ENCODE peak calls at places on chromosomes 11 and 22, in six cellular contexts. Q is body of pancreas, Y is uterus, H is stromal cell of bone marrow, N is fibroblast of gingiva, R is ELR. F is an unnamed sample.

GRCh38 chr22:36180038-36180880 is 19.7 kb upstream of the APOL3 start:
- DNase-seq in Q (peak), Y (peak), H (peak), N (peak), R (peak), F (peak)

GRCh38 chr11:6418199-6418957 is 516 bp downstream of the APBB1 start:
- DNase-seq in Q (peak), Y (peak), H (no peak), N (no peak), R (peak), F (no peak)

GRCh38 chr22:46137218-46137766 is 13.0 kb upstream of the PPARA start:
- DNase-seq in Q (no peak), Y (no peak), H (no peak), N (no peak), R (no peak), F (no peak)

GRCh38 chr11:57637626-57638004 is 12.1 kb downstream of the YPEL4 start:
- DNase-seq in Q (no peak), Y (peak), H (no peak), N (no peak), R (peak), F (no peak)

GRCh38 chr11:57544566-57544965 is 7.2 kb downstream of the SMTNL1 start:
- DNase-seq in Q (no peak), Y (no peak), H (no peak), N (no peak), R (no peak), F (no peak)

GRCh38 chr22:39598017-39598965 is 27.7 kb downstream of the CACNA1I start:
- DNase-seq in Q (peak), Y (no peak), H (no peak), N (no peak), R (no peak), F (peak)

GRCh38 chr11:125286486-125286885 is 121.9 kb downstream of the PKNOX2 start:
- DNase-seq in Q (peak), Y (no peak), H (no peak), N (no peak), R (no peak), F (no peak)

GRCh38 chr11:12390687-12391110 is 13.3 kb downstream of the PARVA start:
- DNase-seq in Q (peak), Y (no peak), H (no peak), N (no peak), R (no peak), F (no peak)

GRCh38 chr11:88353386-88353785 is 15.8 kb upstream of the CTSC start:
- DNase-seq in Q (no peak), Y (no peak), H (no peak), N (no peak), R (no peak), F (no peak)

GRCh38 chr11:102800774-102801173 is 2.8 kb upstream of the MMP1 start:
- DNase-seq in Q (no peak), Y (no peak), H (peak), N (peak), R (no peak), F (peak)

GRCh38 chr11:86803641-86804040 is 3.3 kb downstream of the PRSS23 start:
- DNase-seq in Q (no peak), Y (no peak), H (no peak), N (no peak), R (peak), F (no peak)

GRCh38 chr22:23775779-23776375 is 3.2 kb downstream of the MMP11 start:
- DNase-seq in Q (no peak), Y (no peak), H (no peak), N (no peak), R (no peak), F (no peak)

GRCh38 chr22:49011379-49011768 is 816.3 kb downstream of the BRD1 start:
- DNase-seq in Q (no peak), Y (no peak), H (no peak), N (no peak), R (no peak), F (no peak)

GRCh38 chr11:27421819-27422494 is 50.6 kb downstream of the LGR4 start:
- DNase-seq in Q (no peak), Y (no peak), H (no peak), N (no peak), R (no peak), F (no peak)

GRCh38 chr11:132456735-132457328 is 1075.5 kb downstream of the OPCML start:
- DNase-seq in Q (no peak), Y (no peak), H (no peak), N (no peak), R (no peak), F (no peak)

GRCh38 chr11:124900464-124900863 is 2.8 kb upstream of the ROBO4 start:
- DNase-seq in Q (no peak), Y (no peak), H (peak), N (peak), R (peak), F (no peak)

GRCh38 chr11:66012946-66013761 is 1.3 kb downstream of the CST6 start:
- DNase-seq in Q (no peak), Y (no peak), H (no peak), N (no peak), R (no peak), F (no peak)

GRCh38 chr11:6259638-6260019 is at the start of gene CCKBR:
- DNase-seq in Q (peak), Y (no peak), H (no peak), N (no peak), R (no peak), F (no peak)

GRCh38 chr22:35523167-35523928 is 17.3 kb upstream of the RASD2 start:
- DNase-seq in Q (no peak), Y (no peak), H (no peak), N (no peak), R (no peak), F (peak)

GRCh38 chr11:112459001-112459400 is 198.3 kb upstream of the PLET1 start:
- DNase-seq in Q (no peak), Y (no peak), H (no peak), N (no peak), R (peak), F (no peak)

F was measured in lower leg skin.